ENCODE peak calls at places on chromosomes 2 and 18, in eight cellular contexts. One of them, this sample, is unnamed.

GRCh38 chr18:47710451-47710850 is 220.0 kb downstream of the SMAD2 start:
- DNase-seq in EL: no peak
- DNase-seq in heart left ventricle: no peak
- DNase-seq in nephron progenitor cell: no peak
- DNase-seq in breast epithelium: no peak
- DNase-seq in psoas muscle: no peak
- DNase-seq in Daoy: no peak
- DNase-seq in DMS 273 treated with DMSO at 0.1 percent for 48 hours: no peak
- DNase-seq in this sample: no peak

GRCh38 chr2:117902933-117903332 is 88.4 kb downstream of the DDX18 start:
- DNase-seq in EL: no peak
- DNase-seq in heart left ventricle: no peak
- DNase-seq in nephron progenitor cell: no peak
- DNase-seq in breast epithelium: no peak
- DNase-seq in psoas muscle: no peak
- DNase-seq in Daoy: no peak
- DNase-seq in DMS 273 treated with DMSO at 0.1 percent for 48 hours: no peak
- DNase-seq in this sample: no peak

GRCh38 chr2:53104263-53104662 is 663.3 kb upstream of the CHAC2 start:
- DNase-seq in EL: peak
- DNase-seq in heart left ventricle: no peak
- DNase-seq in nephron progenitor cell: no peak
- DNase-seq in breast epithelium: no peak
- DNase-seq in psoas muscle: no peak
- DNase-seq in Daoy: peak
- DNase-seq in DMS 273 treated with DMSO at 0.1 percent for 48 hours: no peak
- DNase-seq in this sample: no peak

GRCh38 chr2:25418944-25419677 is 77.4 kb upstream of the DNMT3A start:
- DNase-seq in EL: no peak
- DNase-seq in heart left ventricle: no peak
- DNase-seq in nephron progenitor cell: no peak
- DNase-seq in breast epithelium: no peak
- DNase-seq in psoas muscle: no peak
- DNase-seq in Daoy: no peak
- DNase-seq in DMS 273 treated with DMSO at 0.1 percent for 48 hours: peak
- DNase-seq in this sample: peak

GRCh38 chr2:111896576-111896975 is 1.8 kb upstream of the MERTK start:
- DNase-seq in EL: no peak
- DNase-seq in heart left ventricle: no peak
- DNase-seq in nephron progenitor cell: no peak
- DNase-seq in breast epithelium: no peak
- DNase-seq in psoas muscle: no peak
- DNase-seq in Daoy: no peak
- DNase-seq in DMS 273 treated with DMSO at 0.1 percent for 48 hours: peak
- DNase-seq in this sample: no peak

GRCh38 chr2:181955010-181955409 is 30.6 kb upstream of the PPP1R1C start:
- DNase-seq in EL: peak
- DNase-seq in heart left ventricle: no peak
- DNase-seq in nephron progenitor cell: no peak
- DNase-seq in breast epithelium: no peak
- DNase-seq in psoas muscle: no peak
- DNase-seq in Daoy: peak
- DNase-seq in DMS 273 treated with DMSO at 0.1 percent for 48 hours: no peak
- DNase-seq in this sample: no peak

GRCh38 chr2:215528555-215528954 is 92.7 kb upstream of the FN1 start:
- DNase-seq in EL: peak
- DNase-seq in heart left ventricle: no peak
- DNase-seq in nephron progenitor cell: no peak
- DNase-seq in breast epithelium: no peak
- DNase-seq in psoas muscle: no peak
- DNase-seq in Daoy: peak
- DNase-seq in DMS 273 treated with DMSO at 0.1 percent for 48 hours: no peak
- DNase-seq in this sample: no peak

GRCh38 chr2:128292599-128293425 is 25.9 kb downstream of the HS6ST1 start:
- DNase-seq in EL: no peak
- DNase-seq in heart left ventricle: peak
- DNase-seq in nephron progenitor cell: no peak
- DNase-seq in breast epithelium: no peak
- DNase-seq in psoas muscle: peak
- DNase-seq in Daoy: peak
- DNase-seq in DMS 273 treated with DMSO at 0.1 percent for 48 hours: no peak
- DNase-seq in this sample: no peak

GRCh38 chr18:36389027-36389426 is 91.5 kb downstream of the FHOD3 start:
- DNase-seq in EL: no peak
- DNase-seq in heart left ventricle: no peak
- DNase-seq in nephron progenitor cell: no peak
- DNase-seq in breast epithelium: no peak
- DNase-seq in psoas muscle: no peak
- DNase-seq in Daoy: no peak
- DNase-seq in DMS 273 treated with DMSO at 0.1 percent for 48 hours: no peak
- DNase-seq in this sample: no peak

GRCh38 chr2:20179179-20179754 is 45.7 kb downstream of the SDC1 start:
- DNase-seq in EL: no peak
- DNase-seq in heart left ventricle: no peak
- DNase-seq in nephron progenitor cell: no peak
- DNase-seq in breast epithelium: no peak
- DNase-seq in psoas muscle: no peak
- DNase-seq in Daoy: no peak
- DNase-seq in DMS 273 treated with DMSO at 0.1 percent for 48 hours: no peak
- DNase-seq in this sample: no peak

GRCh38 chr2:237980751-237981150 is 13.9 kb downstream of the UBE2F start:
- DNase-seq in EL: no peak
- DNase-seq in heart left ventricle: no peak
- DNase-seq in nephron progenitor cell: no peak
- DNase-seq in breast epithelium: no peak
- DNase-seq in psoas muscle: no peak
- DNase-seq in Daoy: no peak
- DNase-seq in DMS 273 treated with DMSO at 0.1 percent for 48 hours: no peak
- DNase-seq in this sample: no peak

GRCh38 chr2:120257522-120257921 is 4.9 kb downstream of the RALB start:
- DNase-seq in EL: no peak
- DNase-seq in heart left ventricle: no peak
- DNase-seq in nephron progenitor cell: no peak
- DNase-seq in breast epithelium: no peak
- DNase-seq in psoas muscle: no peak
- DNase-seq in Daoy: no peak
- DNase-seq in DMS 273 treated with DMSO at 0.1 percent for 48 hours: no peak
- DNase-seq in this sample: no peak

GRCh38 chr2:235605999-235606715 is 112.3 kb downstream of the AGAP1 start:
- DNase-seq in EL: peak
- DNase-seq in heart left ventricle: no peak
- DNase-seq in nephron progenitor cell: no peak
- DNase-seq in breast epithelium: no peak
- DNase-seq in psoas muscle: no peak
- DNase-seq in Daoy: no peak
- DNase-seq in DMS 273 treated with DMSO at 0.1 percent for 48 hours: no peak
- DNase-seq in this sample: no peak

GRCh38 chr2:188382107-188382506 is 90.4 kb downstream of the GULP1 start:
- DNase-seq in EL: peak
- DNase-seq in heart left ventricle: no peak
- DNase-seq in nephron progenitor cell: no peak
- DNase-seq in breast epithelium: no peak
- DNase-seq in psoas muscle: no peak
- DNase-seq in Daoy: no peak
- DNase-seq in DMS 273 treated with DMSO at 0.1 percent for 48 hours: no peak
- DNase-seq in this sample: no peak

GRCh38 chr18:24518596-24518995 is 58.2 kb downstream of the HRH4 start:
- DNase-seq in EL: no peak
- DNase-seq in heart left ventricle: no peak
- DNase-seq in nephron progenitor cell: no peak
- DNase-seq in breast epithelium: no peak
- DNase-seq in psoas muscle: no peak
- DNase-seq in Daoy: no peak
- DNase-seq in DMS 273 treated with DMSO at 0.1 percent for 48 hours: no peak
- DNase-seq in this sample: no peak

GRCh38 chr18:62606106-62606505 is 83.3 kb downstream of the ZCCHC2 start:
- DNase-seq in EL: no peak
- DNase-seq in heart left ventricle: no peak
- DNase-seq in nephron progenitor cell: no peak
- DNase-seq in breast epithelium: no peak
- DNase-seq in psoas muscle: no peak
- DNase-seq in Daoy: no peak
- DNase-seq in DMS 273 treated with DMSO at 0.1 percent for 48 hours: no peak
- DNase-seq in this sample: no peak

GRCh38 chr2:106208874-106209273 is 14.8 kb upstream of the UXS1 start:
- DNase-seq in EL: no peak
- DNase-seq in heart left ventricle: no peak
- DNase-seq in nephron progenitor cell: no peak
- DNase-seq in breast epithelium: no peak
- DNase-seq in psoas muscle: no peak
- DNase-seq in Daoy: no peak
- DNase-seq in DMS 273 treated with DMSO at 0.1 percent for 48 hours: no peak
- DNase-seq in this sample: no peak

GRCh38 chr2:39772812-39773152 is 6.3 kb downstream of the THUMPD2 start:
- DNase-seq in EL: no peak
- DNase-seq in heart left ventricle: no peak
- DNase-seq in nephron progenitor cell: no peak
- DNase-seq in breast epithelium: no peak
- DNase-seq in psoas muscle: no peak
- DNase-seq in Daoy: no peak
- DNase-seq in DMS 273 treated with DMSO at 0.1 percent for 48 hours: no peak
- DNase-seq in this sample: no peak

GRCh38 chr2:99648115-99648850 is 158.5 kb upstream of the REV1 start:
- DNase-seq in EL: no peak
- DNase-seq in heart left ventricle: no peak
- DNase-seq in nephron progenitor cell: no peak
- DNase-seq in breast epithelium: no peak
- DNase-seq in psoas muscle: no peak
- DNase-seq in Daoy: peak
- DNase-seq in DMS 273 treated with DMSO at 0.1 percent for 48 hours: no peak
- DNase-seq in this sample: no peak

GRCh38 chr2:122251153-122251552 is 495.7 kb downstream of the TSN start:
- DNase-seq in EL: no peak
- DNase-seq in heart left ventricle: no peak
- DNase-seq in nephron progenitor cell: no peak
- DNase-seq in breast epithelium: no peak
- DNase-seq in psoas muscle: no peak
- DNase-seq in Daoy: no peak
- DNase-seq in DMS 273 treated with DMSO at 0.1 percent for 48 hours: no peak
- DNase-seq in this sample: no peak

GRCh38 chr2:25587361-25587760 is 86.0 kb downstream of the DTNB start:
- DNase-seq in EL: peak
- DNase-seq in heart left ventricle: no peak
- DNase-seq in nephron progenitor cell: no peak
- DNase-seq in breast epithelium: no peak
- DNase-seq in psoas muscle: no peak
- DNase-seq in Daoy: peak
- DNase-seq in DMS 273 treated with DMSO at 0.1 percent for 48 hours: no peak
- DNase-seq in this sample: no peak

GRCh38 chr18:42296723-42297122 is 341.7 kb downstream of the PIK3C3 start:
- DNase-seq in EL: no peak
- DNase-seq in heart left ventricle: no peak
- DNase-seq in nephron progenitor cell: no peak
- DNase-seq in breast epithelium: no peak
- DNase-seq in psoas muscle: no peak
- DNase-seq in Daoy: no peak
- DNase-seq in DMS 273 treated with DMSO at 0.1 percent for 48 hours: no peak
- DNase-seq in this sample: no peak

GRCh38 chr2:239158641-239159475 is 242.0 kb downstream of the HDAC4 start:
- DNase-seq in EL: no peak
- DNase-seq in heart left ventricle: no peak
- DNase-seq in nephron progenitor cell: no peak
- DNase-seq in breast epithelium: peak
- DNase-seq in psoas muscle: peak
- DNase-seq in Daoy: no peak
- DNase-seq in DMS 273 treated with DMSO at 0.1 percent for 48 hours: no peak
- DNase-seq in this sample: no peak

GRCh38 chr2:226838758-226839555 is 3.1 kb downstream of the RHBDD1 start:
- DNase-seq in EL: no peak
- DNase-seq in heart left ventricle: no peak
- DNase-seq in nephron progenitor cell: no peak
- DNase-seq in breast epithelium: no peak
- DNase-seq in psoas muscle: no peak
- DNase-seq in Daoy: no peak
- DNase-seq in DMS 273 treated with DMSO at 0.1 percent for 48 hours: peak
- DNase-seq in this sample: no peak

GRCh38 chr18:63775166-63775730 is at the start of gene SERPINB7:
- DNase-seq in EL: peak
- DNase-seq in heart left ventricle: no peak
- DNase-seq in nephron progenitor cell: no peak
- DNase-seq in breast epithelium: no peak
- DNase-seq in psoas muscle: no peak
- DNase-seq in Daoy: peak
- DNase-seq in DMS 273 treated with DMSO at 0.1 percent for 48 hours: no peak
- DNase-seq in this sample: no peak

GRCh38 chr2:181289698-181290097 is 167.5 kb upstream of the ITGA4 start:
- DNase-seq in EL: no peak
- DNase-seq in heart left ventricle: no peak
- DNase-seq in nephron progenitor cell: no peak
- DNase-seq in breast epithelium: no peak
- DNase-seq in psoas muscle: no peak
- DNase-seq in Daoy: no peak
- DNase-seq in DMS 273 treated with DMSO at 0.1 percent for 48 hours: no peak
- DNase-seq in this sample: no peak

GRCh38 chr18:22452226-22452668 is 34.5 kb upstream of the CTAGE1 start:
- DNase-seq in EL: no peak
- DNase-seq in heart left ventricle: no peak
- DNase-seq in nephron progenitor cell: no peak
- DNase-seq in breast epithelium: no peak
- DNase-seq in psoas muscle: no peak
- DNase-seq in Daoy: no peak
- DNase-seq in DMS 273 treated with DMSO at 0.1 percent for 48 hours: no peak
- DNase-seq in this sample: no peak

GRCh38 chr2:12428324-12428723 is 288.4 kb upstream of the TRIB2 start:
- DNase-seq in EL: no peak
- DNase-seq in heart left ventricle: no peak
- DNase-seq in nephron progenitor cell: no peak
- DNase-seq in breast epithelium: no peak
- DNase-seq in psoas muscle: no peak
- DNase-seq in Daoy: no peak
- DNase-seq in DMS 273 treated with DMSO at 0.1 percent for 48 hours: no peak
- DNase-seq in this sample: no peak

GRCh38 chr2:98334439-98335078 is 11.7 kb upstream of the CNGA3 start:
- DNase-seq in EL: peak
- DNase-seq in heart left ventricle: no peak
- DNase-seq in nephron progenitor cell: no peak
- DNase-seq in breast epithelium: no peak
- DNase-seq in psoas muscle: no peak
- DNase-seq in Daoy: peak
- DNase-seq in DMS 273 treated with DMSO at 0.1 percent for 48 hours: no peak
- DNase-seq in this sample: no peak

GRCh38 chr18:70417847-70418246 is 129.0 kb downstream of the SOCS6 start:
- DNase-seq in EL: no peak
- DNase-seq in heart left ventricle: no peak
- DNase-seq in nephron progenitor cell: no peak
- DNase-seq in breast epithelium: no peak
- DNase-seq in psoas muscle: no peak
- DNase-seq in Daoy: no peak
- DNase-seq in DMS 273 treated with DMSO at 0.1 percent for 48 hours: no peak
- DNase-seq in this sample: no peak

GRCh38 chr2:8544786-8545631 is 136.8 kb upstream of the ID2 start:
- DNase-seq in EL: peak
- DNase-seq in heart left ventricle: peak
- DNase-seq in nephron progenitor cell: no peak
- DNase-seq in breast epithelium: no peak
- DNase-seq in psoas muscle: peak
- DNase-seq in Daoy: peak
- DNase-seq in DMS 273 treated with DMSO at 0.1 percent for 48 hours: peak
- DNase-seq in this sample: peak

GRCh38 chr2:30105556-30105955 is 41.3 kb upstream of the YPEL5 start:
- DNase-seq in EL: peak
- DNase-seq in heart left ventricle: no peak
- DNase-seq in nephron progenitor cell: no peak
- DNase-seq in breast epithelium: no peak
- DNase-seq in psoas muscle: no peak
- DNase-seq in Daoy: no peak
- DNase-seq in DMS 273 treated with DMSO at 0.1 percent for 48 hours: no peak
- DNase-seq in this sample: no peak

GRCh38 chr18:63736856-63737255 is 34.1 kb downstream of the SERPINB11 start:
- DNase-seq in EL: peak
- DNase-seq in heart left ventricle: no peak
- DNase-seq in nephron progenitor cell: no peak
- DNase-seq in breast epithelium: no peak
- DNase-seq in psoas muscle: no peak
- DNase-seq in Daoy: peak
- DNase-seq in DMS 273 treated with DMSO at 0.1 percent for 48 hours: no peak
- DNase-seq in this sample: no peak

GRCh38 chr18:74661008-74661407 is 63.3 kb downstream of the ZNF407 start:
- DNase-seq in EL: no peak
- DNase-seq in heart left ventricle: no peak
- DNase-seq in nephron progenitor cell: no peak
- DNase-seq in breast epithelium: no peak
- DNase-seq in psoas muscle: no peak
- DNase-seq in Daoy: no peak
- DNase-seq in DMS 273 treated with DMSO at 0.1 percent for 48 hours: no peak
- DNase-seq in this sample: no peak